ENCODE peak calls at places on chromosomes 13 and 19, in eight cellular contexts. One of them, this sample, is unnamed.

GRCh38 chr13:49292742-49293498 is 45.2 kb downstream of the CDADC1 start:
- DNase-seq in body of pancreas: peak; percentile 39
- DNase-seq in heart left ventricle: peak; percentile 71
- DNase-seq in Right ventricle myocardium superior: peak; percentile 61
- DNase-seq in fibroblast of the aortic adventitia: peak; percentile 84
- DNase-seq in GOT3: no peak
- DNase-seq in AG04449: no peak
- DNase-seq in activated CD4-positive, CD25-positive, alpha-beta regulatory T cell treated with anti-CD3 and anti-CD28 coated beads, Interleukin-2, amount 50 U/mL, for 72 hours: no peak
- DNase-seq in this sample: no peak

GRCh38 chr13:29436721-29437250 is 158.7 kb downstream of the SLC7A1 start:
- DNase-seq in heart left ventricle: no peak
- DNase-seq in AG04449: no peak
- DNase-seq in GOT3: no peak
- DNase-seq in fibroblast of the aortic adventitia: no peak
- DNase-seq in body of pancreas: no peak
- DNase-seq in Right ventricle myocardium superior: no peak
- DNase-seq in activated CD4-positive, CD25-positive, alpha-beta regulatory T cell treated with anti-CD3 and anti-CD28 coated beads, Interleukin-2, amount 50 U/mL, for 72 hours: no peak
- DNase-seq in this sample: no peak

GRCh38 chr13:29594310-29594709 is 1.2 kb downstream of the SLC7A1 start:
- DNase-seq in activated CD4-positive, CD25-positive, alpha-beta regulatory T cell treated with anti-CD3 and anti-CD28 coated beads, Interleukin-2, amount 50 U/mL, for 72 hours: peak; percentile 51
- DNase-seq in heart left ventricle: no peak
- DNase-seq in GOT3: no peak
- DNase-seq in AG04449: peak; percentile 49
- DNase-seq in body of pancreas: peak; percentile 68
- DNase-seq in Right ventricle myocardium superior: no peak
- DNase-seq in fibroblast of the aortic adventitia: peak; percentile 79
- DNase-seq in this sample: no peak

GRCh38 chr19:51002542-51003311 is 1.3 kb upstream of the KLK8 start:
- DNase-seq in AG04449: no peak
- DNase-seq in fibroblast of the aortic adventitia: no peak
- DNase-seq in activated CD4-positive, CD25-positive, alpha-beta regulatory T cell treated with anti-CD3 and anti-CD28 coated beads, Interleukin-2, amount 50 U/mL, for 72 hours: no peak
- DNase-seq in heart left ventricle: no peak
- DNase-seq in GOT3: no peak
- DNase-seq in body of pancreas: peak; percentile 20
- DNase-seq in Right ventricle myocardium superior: no peak
- DNase-seq in this sample: no peak

GRCh38 chr13:68066879-68067513 is 836.9 kb upstream of the PCDH9 start:
- DNase-seq in fibroblast of the aortic adventitia: no peak
- DNase-seq in GOT3: no peak
- DNase-seq in body of pancreas: no peak
- DNase-seq in Right ventricle myocardium superior: no peak
- DNase-seq in heart left ventricle: no peak
- DNase-seq in AG04449: no peak
- DNase-seq in activated CD4-positive, CD25-positive, alpha-beta regulatory T cell treated with anti-CD3 and anti-CD28 coated beads, Interleukin-2, amount 50 U/mL, for 72 hours: no peak
- DNase-seq in this sample: no peak

GRCh38 chr19:39499082-39499642 is 415 bp downstream of the DLL3 start:
- DNase-seq in activated CD4-positive, CD25-positive, alpha-beta regulatory T cell treated with anti-CD3 and anti-CD28 coated beads, Interleukin-2, amount 50 U/mL, for 72 hours: no peak
- DNase-seq in heart left ventricle: no peak
- DNase-seq in GOT3: no peak
- DNase-seq in AG04449: no peak
- DNase-seq in Right ventricle myocardium superior: no peak
- DNase-seq in fibroblast of the aortic adventitia: no peak
- DNase-seq in body of pancreas: no peak
- DNase-seq in this sample: no peak

GRCh38 chr13:104043184-104043583 is 977.0 kb upstream of the SLC10A2 start:
- DNase-seq in Right ventricle myocardium superior: no peak
- DNase-seq in GOT3: no peak
- DNase-seq in fibroblast of the aortic adventitia: no peak
- DNase-seq in heart left ventricle: no peak
- DNase-seq in AG04449: no peak
- DNase-seq in activated CD4-positive, CD25-positive, alpha-beta regulatory T cell treated with anti-CD3 and anti-CD28 coated beads, Interleukin-2, amount 50 U/mL, for 72 hours: no peak
- DNase-seq in body of pancreas: no peak
- DNase-seq in this sample: no peak

GRCh38 chr13:99821741-99822140 is 149.8 kb downstream of the ZIC5 start:
- DNase-seq in heart left ventricle: no peak
- DNase-seq in Right ventricle myocardium superior: no peak
- DNase-seq in fibroblast of the aortic adventitia: no peak
- DNase-seq in body of pancreas: no peak
- DNase-seq in GOT3: no peak
- DNase-seq in AG04449: no peak
- DNase-seq in activated CD4-positive, CD25-positive, alpha-beta regulatory T cell treated with anti-CD3 and anti-CD28 coated beads, Interleukin-2, amount 50 U/mL, for 72 hours: no peak
- DNase-seq in this sample: no peak

GRCh38 chr19:10408511-10409291 is 5.4 kb upstream of the CDC37 start:
- DNase-seq in heart left ventricle: no peak
- DNase-seq in AG04449: no peak
- DNase-seq in GOT3: no peak
- DNase-seq in body of pancreas: no peak
- DNase-seq in activated CD4-positive, CD25-positive, alpha-beta regulatory T cell treated with anti-CD3 and anti-CD28 coated beads, Interleukin-2, amount 50 U/mL, for 72 hours: no peak
- DNase-seq in fibroblast of the aortic adventitia: no peak
- DNase-seq in Right ventricle myocardium superior: peak; percentile 74
- DNase-seq in this sample: no peak

This sample was measured in suprapubic skin.